ENCODE peak calls at places on chromosomes 7 and 10, in six cellular contexts. L, P, W, O, H and B are unnamed samples.

GRCh38 chr7:1278543-1278942 is 45.9 kb downstream of the UNCX start:
- DNase-seq in W (no peak), L (no peak), O (no peak), H (no peak), P (no peak), B (no peak)

GRCh38 chr10:33179056-33179455 is 155.4 kb downstream of the NRP1 start:
- DNase-seq in W (no peak), L (no peak), O (no peak), P (no peak), H (no peak), B (no peak)

GRCh38 chr10:878333-878753 is 53.2 kb downstream of the LARP4B start:
- DNase-seq in O (no peak), W (no peak), P (peak), H (peak), L (no peak), B (no peak)

GRCh38 chr7:29810813-29811482 is 4.6 kb downstream of the WIPF3 start:
- DNase-seq in O (no peak), H (no peak), P (no peak), L (no peak), W (no peak), B (no peak)

GRCh38 chr10:105974803-105975456 is 1189.6 kb downstream of the SORCS1 start:
- DNase-seq in L (peak), P (peak), O (peak), W (no peak), H (peak), B (peak)

GRCh38 chr10:60466267-60467201 is 76.9 kb upstream of the ANK3 start:
- DNase-seq in L (no peak), W (no peak), P (peak), O (no peak), H (no peak), B (no peak)

GRCh38 chr7:16603633-16604032 is 41.9 kb downstream of the ANKMY2 start:
- DNase-seq in P (no peak), O (no peak), H (no peak), L (no peak), W (no peak), B (no peak)

GRCh38 chr10:43073191-43073590 is 3.7 kb upstream of the RET start:
- DNase-seq in P (no peak), H (no peak), O (no peak), W (no peak), L (no peak), B (no peak)

GRCh38 chr10:11612004-11613001 is 853 bp upstream of the USP6NL start:
- DNase-seq in W (no peak), P (peak), O (peak), L (no peak), H (no peak), B (peak)

GRCh38 chr7:18541189-18541870 is 45.8 kb downstream of the HDAC9 start:
- DNase-seq in H (no peak), P (peak), W (no peak), O (no peak), L (no peak), B (no peak)

GRCh38 chr7:23261843-23262452 is 15.4 kb downstream of the GPNMB start:
- DNase-seq in H (peak), W (peak), P (peak), L (peak), O (peak), B (peak)

GRCh38 chr7:155893176-155893575 is 80.9 kb upstream of the SHH start:
- DNase-seq in H (no peak), P (no peak), W (no peak), L (no peak), O (no peak), B (no peak)

GRCh38 chr7:12746211-12746610 is 58.8 kb downstream of the ARL4A start:
- DNase-seq in P (no peak), O (no peak), H (no peak), L (no peak), W (no peak), B (no peak)

GRCh38 chr7:158295966-158296797 is 291.4 kb downstream of the PTPRN2 start:
- DNase-seq in P (no peak), W (no peak), L (no peak), H (no peak), O (no peak), B (no peak)

GRCh38 chr7:75056476-75056875 is 17.1 kb downstream of the RCC1L start:
- DNase-seq in H (peak), L (no peak), P (peak), W (no peak), O (no peak), B (no peak)

GRCh38 chr10:90587081-90587491 is 270.8 kb downstream of the HTR7 start:
- DNase-seq in L (no peak), O (no peak), P (peak), H (peak), W (no peak), B (no peak)

GRCh38 chr7:148962823-148963582 is 65.3 kb downstream of the PDIA4 start:
- DNase-seq in P (peak), O (peak), L (peak), W (peak), H (peak), B (peak)

GRCh38 chr10:105837951-105838350 is 1196.9 kb downstream of the SORCS3 start:
- DNase-seq in W (no peak), P (peak), O (peak), L (no peak), H (peak), B (peak)

GRCh38 chr10:99331207-99331803 is 2.1 kb downstream of the CNNM1 start:
- DNase-seq in H (peak), L (no peak), P (no peak), O (no peak), W (no peak), B (no peak)

GRCh38 chr10:61284222-61284890 is 168.8 kb downstream of the TMEM26 start:
- DNase-seq in W (no peak), O (peak), L (peak), H (peak), P (peak), B (peak)

GRCh38 chr10:61903184-61903990 is 1.9 kb downstream of the ARID5B start:
- DNase-seq in O (peak), H (peak), P (peak), L (peak), W (peak), B (peak)

GRCh38 chr10:133030791-133031190 is 56.9 kb upstream of the ADGRA1 start:
- DNase-seq in H (no peak), W (no peak), L (peak), O (no peak), P (no peak), B (no peak)

GRCh38 chr7:142930126-142930730 is 3.3 kb downstream of the TRPV5 start:
- DNase-seq in O (no peak), P (no peak), H (no peak), W (no peak), L (no peak), B (no peak)

GRCh38 chr7:48365010-48365409 is 193.8 kb downstream of the ABCA13 start:
- DNase-seq in L (no peak), W (no peak), O (no peak), P (no peak), H (peak), B (no peak)

GRCh38 chr10:21180604-21181003 is 283.5 kb upstream of the NEBL start:
- DNase-seq in P (no peak), L (no peak), W (no peak), H (no peak), O (no peak), B (no peak)

GRCh38 chr10:91416339-91416868 is 6.3 kb downstream of the HECTD2 start:
- DNase-seq in H (no peak), P (no peak), L (no peak), W (no peak), O (no peak), B (no peak)

GRCh38 chr10:34538291-34538829 is 276.7 kb downstream of the PARD3 start:
- DNase-seq in P (no peak), H (peak), O (no peak), W (no peak), L (peak), B (no peak)

GRCh38 chr10:7622969-7623368 is 43.8 kb downstream of the ITIH5 start:
- DNase-seq in L (peak), W (no peak), H (no peak), O (no peak), P (no peak), B (no peak)

GRCh38 chr10:6423413-6424170 is 156.5 kb downstream of the PRKCQ start:
- DNase-seq in O (no peak), H (no peak), W (no peak), L (no peak), P (no peak), B (no peak)

GRCh38 chr7:96121752-96122151 is 200.1 kb downstream of the SLC25A13 start:
- DNase-seq in W (no peak), L (no peak), H (no peak), P (no peak), O (no peak), B (no peak)

GRCh38 chr10:79273603-79274002 is 73.7 kb upstream of the PPIF start:
- DNase-seq in P (peak), O (no peak), W (no peak), L (no peak), H (no peak), B (no peak)

GRCh38 chr10:970311-971149 is 17.7 kb upstream of the GTPBP4 start:
- DNase-seq in O (peak), L (no peak), P (no peak), W (no peak), H (peak), B (no peak)

GRCh38 chr10:59808896-59809643 is 55.8 kb upstream of the MRLN start:
- DNase-seq in W (peak), P (peak), H (peak), O (peak), L (peak), B (peak)

GRCh38 chr10:116490028-116490662 is 55.6 kb upstream of the PNLIP start:
- DNase-seq in L (no peak), H (peak), P (peak), O (peak), W (no peak), B (peak)

GRCh38 chr10:88117869-88118632 is 254.6 kb downstream of the PTEN start:
- DNase-seq in P (no peak), H (peak), O (peak), W (no peak), L (no peak), B (no peak)

GRCh38 chr10:78775891-78776290 is 292.9 kb upstream of the ZMIZ1 start:
- DNase-seq in W (no peak), H (no peak), L (no peak), O (no peak), P (no peak), B (no peak)

GRCh38 chr10:13528875-13529713 is at the start of gene BEND7:
- DNase-seq in W (peak), H (no peak), P (no peak), O (peak), L (peak), B (peak)
- TF ChIP-seq CTCF in W (no peak), H (no peak), P (no peak), O (no peak), L (no peak), B (peak)

GRCh38 chr10:108783897-108784296 is 1139.4 kb downstream of the XPNPEP1 start:
- DNase-seq in H (peak), W (no peak), O (peak), L (peak), P (peak), B (peak)
- TF ChIP-seq CTCF in H (peak), W (no peak), O (peak), L (peak), P (peak), B (peak)

GRCh38 chr7:105990141-105990540 is 27.1 kb downstream of the CDHR3 start:
- DNase-seq in P (no peak), H (no peak), O (no peak), L (no peak), W (no peak), B (no peak)

GRCh38 chr7:105989686-105990085 is 26.6 kb downstream of the CDHR3 start:
- DNase-seq in O (no peak), P (no peak), L (no peak), H (no peak), W (no peak), B (no peak)

GRCh38 chr7:105988277-105988676 is 25.2 kb downstream of the CDHR3 start:
- DNase-seq in H (no peak), P (peak), O (no peak), W (no peak), L (no peak), B (no peak)

GRCh38 chr7:105992888-105993287 is 29.8 kb downstream of the CDHR3 start:
- DNase-seq in O (no peak), H (no peak), P (no peak), L (no peak), W (no peak), B (no peak)

DNA sequence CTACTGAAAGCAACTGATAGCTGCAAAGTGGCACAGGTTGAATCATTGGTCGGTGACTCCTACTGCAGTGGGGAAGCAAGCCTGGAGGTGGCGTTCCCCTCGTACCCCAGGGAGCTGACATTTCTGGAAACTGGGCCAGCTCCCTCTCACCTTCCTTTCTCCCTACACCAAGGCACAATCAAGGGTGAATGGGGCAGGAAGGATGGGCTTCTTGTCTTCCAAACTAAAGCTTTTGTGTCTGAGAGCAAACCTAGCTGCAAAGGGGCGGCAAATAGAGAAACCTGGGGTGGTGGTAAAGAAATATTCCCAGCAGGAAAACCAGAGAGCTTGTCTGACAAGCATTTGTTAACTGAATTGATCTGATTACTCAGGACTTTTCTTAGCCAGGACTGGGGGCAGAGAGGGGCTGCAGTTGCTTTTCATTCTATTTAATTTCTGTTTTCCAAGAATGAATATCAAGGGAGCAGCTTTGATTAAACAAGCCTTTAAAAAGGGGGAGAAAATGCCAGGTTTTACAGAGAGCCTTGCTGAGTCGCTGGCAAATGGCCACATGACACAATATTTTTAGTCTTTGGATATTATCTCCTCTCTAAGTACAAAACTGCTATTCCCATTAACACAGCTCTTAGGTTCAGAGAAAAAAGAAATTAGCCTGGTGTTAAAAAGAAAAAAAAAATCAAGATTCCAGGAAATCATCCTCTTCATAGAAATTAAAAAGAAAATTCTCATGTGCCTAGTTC is 27.8 kb downstream of the CDHR3 start:
- DNase-seq in P (peak), L (no peak), O (no peak), H (peak), W (no peak), B (no peak)
- TF ChIP-seq CTCF in P (peak), L (no peak), O (no peak), H (peak), W (no peak), B (no peak)

DNA sequence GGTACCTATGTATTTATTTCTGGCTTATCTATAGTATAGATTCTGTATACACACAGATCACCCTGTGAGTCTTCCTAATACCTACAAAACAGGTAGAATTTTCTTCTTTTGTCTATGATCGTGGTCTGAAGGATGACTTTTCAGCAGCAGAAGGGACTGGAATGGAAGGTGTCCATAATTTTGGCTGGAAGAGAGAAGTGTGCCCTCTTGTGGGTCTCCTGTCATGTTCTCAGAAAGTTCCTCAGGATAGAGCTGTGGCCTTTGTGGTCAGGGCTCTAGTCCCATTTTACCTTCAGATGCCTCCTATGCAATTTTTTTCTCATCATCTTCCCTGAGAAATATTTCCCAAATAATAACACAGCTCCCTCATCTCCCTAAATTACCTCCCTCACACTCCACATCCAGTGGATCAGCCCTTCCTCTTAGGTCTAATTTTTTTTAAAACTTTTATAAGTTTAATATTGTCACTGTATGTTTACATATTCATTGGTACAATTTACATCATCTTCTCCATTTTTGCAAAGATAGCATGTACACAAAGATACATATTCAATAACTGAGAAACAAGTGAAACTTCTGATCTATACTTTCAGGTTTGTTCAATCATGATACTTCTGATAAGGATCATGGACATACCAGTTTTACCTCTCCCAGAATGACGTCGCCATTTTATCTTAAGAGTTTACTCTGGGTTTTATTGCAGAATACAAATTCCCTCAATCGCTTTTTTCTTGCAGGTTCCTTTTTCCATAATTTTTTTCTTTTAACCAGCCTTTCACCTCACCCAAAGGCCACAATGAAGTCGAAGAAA is 112.7 kb downstream of the REEP3 start:
- DNase-seq in W (no peak), P (peak), H (peak), L (no peak), O (peak), B (no peak)
- TF ChIP-seq CTCF in W (peak), P (peak), H (peak), L (peak), O (peak), B (peak)

GRCh38 chr10:4825868-4826787 is at the start of gene AKR1E2:
- DNase-seq in P (peak), L (peak), W (peak), H (peak), O (peak), B (peak)

GRCh38 chr10:4830546-4830945 is 4.5 kb downstream of the AKR1E2 start:
- DNase-seq in L (no peak), W (no peak), O (no peak), P (no peak), H (no peak), B (no peak)

GRCh38 chr10:4826788-4827324 is 849 bp downstream of the AKR1E2 start:
- DNase-seq in W (no peak), P (no peak), H (no peak), L (no peak), O (no peak), B (no peak)

GRCh38 chr10:4829954-4830353 is 3.9 kb downstream of the AKR1E2 start:
- DNase-seq in P (no peak), O (no peak), L (no peak), W (no peak), H (no peak), B (no peak)

GRCh38 chr10:4828005-4828404 is 2.0 kb downstream of the AKR1E2 start:
- DNase-seq in H (no peak), P (no peak), L (no peak), W (no peak), O (no peak), B (no peak)
- TF ChIP-seq CTCF in H (no peak), P (no peak), L (no peak), W (no peak), O (no peak), B (no peak)

DNA sequence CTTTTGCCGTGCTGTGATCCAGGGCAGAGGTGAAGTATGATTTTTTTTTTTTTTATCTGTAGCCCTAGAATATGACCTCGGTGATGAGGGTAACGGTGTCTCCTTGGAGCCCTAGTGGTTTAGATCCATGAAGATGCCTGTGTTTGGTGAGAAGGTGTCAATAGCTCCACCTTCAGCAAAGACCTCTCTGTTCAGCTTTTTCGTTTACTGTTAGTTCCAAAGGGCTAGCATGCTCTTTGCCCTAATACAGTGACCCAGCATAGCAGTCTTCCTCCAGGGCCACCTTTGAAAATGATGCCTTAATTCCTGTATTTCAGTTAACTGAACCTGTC is 748 bp upstream of the MRPS16 start:
- DNase-seq in P (no peak), O (peak), L (no peak), W (no peak), H (peak), B (peak)
- TF ChIP-seq CTCF in P (no peak), O (no peak), L (no peak), W (no peak), H (peak), B (peak)

DNA sequence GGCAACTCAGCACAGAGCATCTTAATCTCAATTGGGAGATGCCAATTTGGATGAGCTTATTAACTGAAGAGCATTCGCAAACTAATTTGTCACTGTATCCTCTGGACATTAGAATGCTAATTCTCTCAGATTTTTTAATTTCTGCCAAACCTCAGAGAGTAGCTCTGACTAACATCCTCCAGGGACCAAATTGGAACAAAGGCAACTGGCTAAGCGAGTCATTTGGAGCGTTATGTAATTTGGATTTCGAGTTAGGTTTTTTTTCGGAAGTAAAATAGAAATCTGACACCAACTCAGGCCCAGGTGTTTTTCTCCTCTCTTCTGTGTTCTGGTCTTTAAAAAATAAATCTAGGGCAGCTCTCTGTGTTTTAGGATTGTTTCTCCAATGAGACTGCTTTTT is 202.0 kb downstream of the BMPER start:
- DNase-seq in L (no peak), O (peak), P (peak), H (peak), W (no peak), B (no peak)
- TF ChIP-seq CTCF in L (no peak), O (no peak), P (no peak), H (no peak), W (no peak), B (no peak)

DNA sequence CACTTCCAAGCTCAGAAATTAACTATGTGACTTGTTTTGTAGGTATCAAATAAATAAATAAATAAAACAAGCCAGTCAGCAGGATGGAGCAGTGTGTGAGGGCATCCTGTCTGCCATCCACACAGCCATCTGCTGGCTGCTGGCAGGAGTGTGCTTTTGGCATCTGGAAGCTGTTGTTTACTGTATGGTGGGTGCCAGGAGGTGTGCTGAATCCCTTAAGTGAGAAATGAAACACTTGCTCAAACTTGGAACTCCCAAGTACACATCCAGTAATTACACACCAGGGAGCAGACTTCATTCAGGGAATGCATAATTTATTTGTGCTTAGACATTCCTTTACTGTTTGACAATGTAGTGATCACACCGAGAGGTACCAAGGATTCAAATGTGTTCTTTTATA is 16.9 kb upstream of the TAX1BP1 start:
- DNase-seq in H (peak), P (no peak), O (peak), W (no peak), L (no peak), B (no peak)
- TF ChIP-seq CTCF in H (peak), P (no peak), O (peak), W (no peak), L (no peak), B (no peak)